ENCODE peak calls at places on chromosome 2, in eight cellular contexts. K is activated T-cell treated with anti-CD3 and anti-CD28 coated beads, Interleukin-2, amount 50 U/mL, for 1 hour; E is stimulated activated CD4-positive, alpha-beta T cell treated with anti-CD3 and anti-CD28 coated beads, Interleukin-1b, Interleukin-23, amount 100 ng/mL, for 1 hour; N is choroid plexus epithelial cell; A is ecto neural progenitor cell; L is HFF-Myc; Q is NCI-H510A treated with DMSO at 0.1 percent for 48 hours; B is mesenteric fat pad. V is an unnamed sample.

GRCh38 chr2:42868096-42868495 is 75.7 kb upstream of the HAAO start:
- DNase-seq in K (no peak), E (no peak), N (no peak), A (no peak), L (no peak), Q (no peak), B (peak), V (no peak)

GRCh38 chr2:218607436-218608115 is at the start of gene PLCD4:
- DNase-seq in K (no peak), E (no peak), N (peak), A (peak), L (peak), Q (no peak), B (no peak), V (no peak)

GRCh38 chr2:121530210-121530562 is 494 bp upstream of the RNU4ATAC start:
- DNase-seq in K (no peak), E (no peak), N (peak), A (peak), L (peak), Q (peak), B (no peak), V (peak)

GRCh38 chr2:160375037-160375436 is 118.6 kb downstream of the RBMS1 start:
- DNase-seq in K (no peak), E (no peak), N (peak), A (no peak), L (no peak), Q (no peak), B (no peak), V (no peak)

GRCh38 chr2:41859615-41860014 is 188.2 kb upstream of the PKDCC start:
- DNase-seq in K (no peak), E (no peak), N (no peak), A (no peak), L (no peak), Q (no peak), B (no peak), V (no peak)

GRCh38 chr2:216082805-216083204 is 1.1 kb downstream of the TMEM169 start:
- DNase-seq in K (no peak), E (no peak), N (no peak), A (peak), L (no peak), Q (peak), B (no peak), V (no peak)

GRCh38 chr2:23617167-23617787 is 232.3 kb downstream of the KLHL29 start:
- DNase-seq in K (no peak), E (no peak), N (peak), A (no peak), L (no peak), Q (peak), B (no peak), V (no peak)

GRCh38 chr2:67974564-67975430 is 88.0 kb downstream of the C1D start:
- DNase-seq in K (no peak), E (no peak), N (no peak), A (no peak), L (no peak), Q (no peak), B (no peak), V (no peak)

GRCh38 chr2:9373047-9373446 is 50.3 kb downstream of the ITGB1BP1 start:
- DNase-seq in K (no peak), E (no peak), N (no peak), A (no peak), L (no peak), Q (peak), B (no peak), V (no peak)

GRCh38 chr2:126884861-126885481 is 13.7 kb upstream of the TEX51 start:
- DNase-seq in K (no peak), E (no peak), N (no peak), A (no peak), L (no peak), Q (no peak), B (peak), V (no peak)

GRCh38 chr2:100756704-100757103 is 63.2 kb upstream of the NPAS2 start:
- DNase-seq in K (no peak), E (no peak), N (no peak), A (no peak), L (no peak), Q (no peak), B (no peak), V (no peak)

GRCh38 chr2:26061539-26061938 is 27.7 kb downstream of the RAB10 start:
- DNase-seq in K (no peak), E (no peak), N (no peak), A (no peak), L (no peak), Q (no peak), B (no peak), V (no peak)

GRCh38 chr2:137659616-137660015 is 304.7 kb upstream of the HNMT start:
- DNase-seq in K (no peak), E (no peak), N (no peak), A (no peak), L (no peak), Q (peak), B (no peak), V (peak)

V was measured in HAP-1.